ENCODE peak calls at places on chromosome 20, in eight cellular contexts. U is ELF-1; V is naive thymus-derived CD4-positive, alpha-beta T cell; G is GM23248; Y is amniotic stem cell; A is fibroblast of pulmonary artery; P is SK-N-SH; K is activated T-cell treated with anti-CD3 and anti-CD28 coated beads, Interleukin-2, amount 50 U/mL, for 48 hours. J is an unnamed sample.

GRCh38 chr20:50992733-50993457 is 30.0 kb downstream of the KCNG1 start:
- DNase-seq in U (peak; percentile 97), V (peak; percentile 29), G (peak; percentile 74), Y (peak; percentile 5), A (peak; percentile 82), P (peak; percentile 83), K (peak; percentile 59), J (peak; percentile 85)

GRCh38 chr20:58982406-58983114 is 1.5 kb downstream of the NELFCD start:
- DNase-seq in U (no peak), V (no peak), G (peak; percentile 12), Y (no peak), A (no peak), P (no peak), K (no peak), J (no peak)

GRCh38 chr20:1373614-1374013 is 19.2 kb downstream of the FKBP1A start:
- DNase-seq in U (no peak), V (no peak), G (no peak), Y (no peak), A (no peak), P (no peak), K (no peak), J (no peak)

GRCh38 chr20:17843246-17844132 is 125.1 kb downstream of the SNX5 start:
- DNase-seq in U (no peak), V (no peak), G (peak; percentile 96), Y (peak; percentile 83), A (peak; percentile 97), P (no peak), K (peak; percentile 24), J (no peak)

GRCh38 chr20:25495189-25495824 is 87.8 kb downstream of the GINS1 start:
- DNase-seq in U (peak; percentile 52), V (no peak), G (no peak), Y (no peak), A (no peak), P (no peak), K (no peak), J (no peak)

GRCh38 chr20:43824699-43825402 is 89.8 kb upstream of the TOX2 start:
- DNase-seq in U (peak; percentile 66), V (no peak), G (peak; percentile 39), Y (no peak), A (peak; percentile 64), P (peak; percentile 77), K (no peak), J (peak; percentile 82)

GRCh38 chr20:39252035-39252434 is 289.9 kb downstream of the DHX35 start:
- DNase-seq in U (no peak), V (no peak), G (no peak), Y (no peak), A (no peak), P (no peak), K (no peak), J (no peak)

GRCh38 chr20:54324041-54324440 is 116.2 kb downstream of the PFDN4 start:
- DNase-seq in U (no peak), V (no peak), G (no peak), Y (no peak), A (no peak), P (no peak), K (no peak), J (no peak)

GRCh38 chr20:4585104-4585753 is 136.5 kb upstream of the PRND start:
- DNase-seq in U (no peak), V (no peak), G (peak; percentile 49), Y (peak; percentile 51), A (no peak), P (no peak), K (no peak), J (no peak)

GRCh38 chr20:40692240-40693011 is 3.4 kb upstream of the MAFB start:
- DNase-seq in U (peak; percentile 59), V (no peak), G (no peak), Y (no peak), A (no peak), P (no peak), K (no peak), J (peak; percentile 48)

GRCh38 chr20:63320616-63321147 is 27.7 kb downstream of the COL20A1 start:
- DNase-seq in U (no peak), V (no peak), G (no peak), Y (no peak), A (no peak), P (no peak), K (no peak), J (no peak)